ENCODE peak calls at places on chromosomes 5 and 9, in four cellular contexts. K is IMR-90, I is K562, Y is HepG2. V is an unnamed sample.

GRCh38 chr9:8649807-8650206 is 850.2 kb upstream of the DMAC1 start:
- DNase-seq in K (no peak), I (no peak), Y (no peak), V (no peak)

GRCh38 chr5:169091396-169091980 is 209.5 kb downstream of the SLIT3 start:
- DNase-seq in K (no peak), I (no peak), Y (no peak), V (no peak)

GRCh38 chr9:129879103-129879699 is 43.9 kb downstream of the USP20 start:
- DNase-seq in K (no peak), I (peak), Y (no peak), V (no peak)

GRCh38 chr5:150305577-150305976 is 2.9 kb upstream of the ARSI start:
- DNase-seq in K (no peak), I (no peak), Y (no peak), V (no peak)

GRCh38 chr5:14552017-14552416 is 29.6 kb upstream of the OTULINL start:
- DNase-seq in K (no peak), I (no peak), Y (no peak), V (no peak)

GRCh38 chr5:10863763-10864383 is 102.8 kb upstream of the DAP start:
- DNase-seq in K (peak), I (peak), Y (peak), V (peak)

GRCh38 chr9:134165357-134166315 is 1.3 kb upstream of the RNU6ATAC start:
- DNase-seq in K (peak), I (peak), Y (no peak), V (no peak)

GRCh38 chr5:40481226-40481625 is 198.5 kb upstream of the PTGER4 start:
- DNase-seq in K (peak), I (no peak), Y (no peak), V (no peak)

GRCh38 chr5:125476888-125477585 is 730.6 kb upstream of the ZNF608 start:
- DNase-seq in K (peak), I (no peak), Y (no peak), V (no peak)

GRCh38 chr5:177426566-177427210 is at the start of gene GRK6:
- DNase-seq in K (no peak), I (peak), Y (no peak), V (peak)

GRCh38 chr5:107557051-107557658 is 113.6 kb downstream of the EFNA5 start:
- DNase-seq in K (no peak), I (no peak), Y (no peak), V (peak)

GRCh38 chr5:34657550-34657921 is 1.4 kb downstream of the RAI14 start:
- DNase-seq in K (peak), I (no peak), Y (peak), V (peak)

GRCh38 chr9:70229026-70229425 is 29.8 kb upstream of the SMC5 start:
- DNase-seq in K (no peak), I (no peak), Y (no peak), V (no peak)

GRCh38 chr9:14960881-14961280 is 50.7 kb upstream of the FREM1 start:
- DNase-seq in K (no peak), I (no peak), Y (no peak), V (no peak)

GRCh38 chr9:135515083-135515511 is 6.1 kb upstream of the LCN1 start:
- DNase-seq in K (no peak), I (no peak), Y (no peak), V (no peak)

GRCh38 chr5:157370967-157371366 is 89.0 kb upstream of the NIPAL4 start:
- DNase-seq in K (peak), I (no peak), Y (no peak), V (no peak)

GRCh38 chr9:128992995-128993394 is 35.1 kb downstream of the SH3GLB2 start:
- DNase-seq in K (no peak), I (no peak), Y (no peak), V (peak)

GRCh38 chr5:179777909-179778308 is 15.9 kb upstream of the LTC4S start:
- DNase-seq in K (no peak), I (no peak), Y (no peak), V (no peak)

GRCh38 chr5:1685076-1685475 is 114.6 kb downstream of the MRPL36 start:
- DNase-seq in K (no peak), I (no peak), Y (no peak), V (no peak)

GRCh38 chr5:6583049-6583880 is 49.6 kb downstream of the NSUN2 start:
- DNase-seq in K (no peak), I (peak), Y (no peak), V (no peak)

GRCh38 chr9:95513722-95514121 is 3.0 kb downstream of the PTCH1 start:
- DNase-seq in K (no peak), I (no peak), Y (no peak), V (no peak)

GRCh38 chr5:4924581-4924980 is 215.5 kb upstream of the ADAMTS16 start:
- DNase-seq in K (no peak), I (no peak), Y (no peak), V (no peak)

GRCh38 chr5:155906046-155906445 is 420.9 kb upstream of the SGCD start:
- DNase-seq in K (no peak), I (no peak), Y (no peak), V (no peak)

GRCh38 chr5:82160948-82161347 is 117.2 kb downstream of the RPS23 start:
- DNase-seq in K (no peak), I (no peak), Y (no peak), V (no peak)

GRCh38 chr5:126139773-126140172 is 283.4 kb upstream of the GRAMD2B start:
- DNase-seq in K (peak), I (no peak), Y (no peak), V (no peak)

GRCh38 chr9:128005938-128006337 is 25.1 kb upstream of the EEIG1 start:
- DNase-seq in K (no peak), I (no peak), Y (peak), V (no peak)

GRCh38 chr9:134258828-134259546 is 67.3 kb upstream of the RXRA start:
- DNase-seq in K (no peak), I (no peak), Y (peak), V (no peak)

GRCh38 chr9:113380869-113381378 is 4.1 kb upstream of the HDHD3 start:
- DNase-seq in K (no peak), I (no peak), Y (no peak), V (no peak)
- TF ChIP-seq MAFK in K (peak), I (peak), Y (peak), V (peak)

DNA sequence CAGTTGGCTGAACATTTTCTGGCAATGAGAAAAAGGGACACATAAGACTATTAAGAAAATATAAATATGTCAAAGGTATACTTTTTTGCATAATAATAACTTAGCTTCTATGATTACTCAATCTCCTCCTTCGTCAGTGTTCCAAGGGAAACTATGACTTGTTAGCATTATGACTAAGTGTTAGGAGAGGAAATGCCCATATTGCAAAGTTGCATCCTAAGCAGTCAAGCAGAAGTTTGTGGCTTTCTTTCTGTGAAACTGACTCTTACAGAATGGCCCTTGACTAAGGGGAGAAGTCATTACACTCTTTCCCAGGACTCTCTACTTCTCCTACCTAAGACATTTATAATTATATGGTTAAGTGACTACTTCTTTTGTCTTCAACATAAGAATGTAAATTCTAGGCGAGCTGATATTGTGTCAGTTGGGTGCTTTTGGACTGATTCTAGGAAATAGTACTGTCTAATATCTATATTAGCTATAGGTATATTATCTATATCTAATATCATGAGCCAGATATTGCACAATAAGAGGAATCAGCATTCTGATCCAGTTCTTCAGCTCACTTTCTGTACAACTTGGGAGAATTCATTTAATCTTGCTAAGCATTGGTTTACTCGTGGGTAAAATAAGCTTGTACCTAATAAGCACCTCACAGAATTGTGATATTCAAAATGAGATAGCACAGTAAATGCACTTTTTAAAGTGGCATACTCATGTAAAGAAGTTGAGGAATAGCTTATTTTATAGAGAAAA is 16.4 kb upstream of the SPINK6 start:
- DNase-seq in K (peak), I (no peak), Y (no peak), V (no peak)
- TF ChIP-seq MAZ in K (no peak), I (no peak), Y (no peak), V (no peak)

GRCh38 chr5:74464512-74465209 is 175.9 kb downstream of the ENC1 start:
- DNase-seq in K (peak), I (no peak), Y (no peak), V (no peak)

GRCh38 chr5:74471875-74472274 is 168.7 kb downstream of the ENC1 start:
- DNase-seq in K (peak), I (no peak), Y (no peak), V (no peak)

GRCh38 chr5:74465724-74466123 is 174.8 kb downstream of the ENC1 start:
- DNase-seq in K (no peak), I (no peak), Y (no peak), V (no peak)

GRCh38 chr5:74469234-74469972 is 171.1 kb downstream of the ENC1 start:
- DNase-seq in K (no peak), I (no peak), Y (no peak), V (no peak)

DNA sequence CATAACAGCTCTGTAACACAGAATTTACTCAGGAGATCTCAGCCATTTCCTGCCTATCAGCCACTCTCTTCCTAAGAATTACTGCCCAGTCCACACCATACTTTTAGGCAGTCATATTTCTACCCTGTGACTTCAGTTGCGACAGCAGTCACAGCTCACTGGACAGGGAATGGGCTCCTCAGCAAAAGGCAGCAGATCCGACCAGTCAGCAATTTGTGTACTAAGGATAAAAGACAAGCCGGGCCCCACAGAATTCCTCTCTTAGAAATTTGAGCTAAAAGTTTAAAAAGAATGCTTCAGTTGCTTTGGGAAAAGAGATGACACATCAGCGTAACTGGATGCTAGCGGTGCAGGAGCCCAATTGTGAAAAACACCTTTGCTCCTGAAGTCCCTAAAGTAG is 172.1 kb downstream of the ENC1 start:
- DNase-seq in K (no peak), I (no peak), Y (no peak), V (no peak)
- TF ChIP-seq MAFK in K (peak), I (peak), Y (peak), V (peak)

GRCh38 chr9:107635803-107636174 is 146.2 kb upstream of the KLF4 start:
- DNase-seq in K (no peak), I (no peak), Y (no peak), V (no peak)
- TF ChIP-seq MAZ in K (no peak), I (no peak), Y (no peak), V (no peak)

GRCh38 chr5:76084496-76085285 is 1.5 kb downstream of the SV2C start:
- DNase-seq in K (no peak), I (peak), Y (no peak), V (no peak)

GRCh38 chr5:76085286-76085579 is 2.0 kb downstream of the SV2C start:
- DNase-seq in K (no peak), I (no peak), Y (no peak), V (no peak)

GRCh38 chr5:76082790-76083554 is at the start of gene SV2C:
- DNase-seq in K (no peak), I (no peak), Y (no peak), V (peak)

GRCh38 chr5:76083555-76084495 is 642 bp downstream of the SV2C start:
- DNase-seq in K (no peak), I (no peak), Y (no peak), V (no peak)

DNA sequence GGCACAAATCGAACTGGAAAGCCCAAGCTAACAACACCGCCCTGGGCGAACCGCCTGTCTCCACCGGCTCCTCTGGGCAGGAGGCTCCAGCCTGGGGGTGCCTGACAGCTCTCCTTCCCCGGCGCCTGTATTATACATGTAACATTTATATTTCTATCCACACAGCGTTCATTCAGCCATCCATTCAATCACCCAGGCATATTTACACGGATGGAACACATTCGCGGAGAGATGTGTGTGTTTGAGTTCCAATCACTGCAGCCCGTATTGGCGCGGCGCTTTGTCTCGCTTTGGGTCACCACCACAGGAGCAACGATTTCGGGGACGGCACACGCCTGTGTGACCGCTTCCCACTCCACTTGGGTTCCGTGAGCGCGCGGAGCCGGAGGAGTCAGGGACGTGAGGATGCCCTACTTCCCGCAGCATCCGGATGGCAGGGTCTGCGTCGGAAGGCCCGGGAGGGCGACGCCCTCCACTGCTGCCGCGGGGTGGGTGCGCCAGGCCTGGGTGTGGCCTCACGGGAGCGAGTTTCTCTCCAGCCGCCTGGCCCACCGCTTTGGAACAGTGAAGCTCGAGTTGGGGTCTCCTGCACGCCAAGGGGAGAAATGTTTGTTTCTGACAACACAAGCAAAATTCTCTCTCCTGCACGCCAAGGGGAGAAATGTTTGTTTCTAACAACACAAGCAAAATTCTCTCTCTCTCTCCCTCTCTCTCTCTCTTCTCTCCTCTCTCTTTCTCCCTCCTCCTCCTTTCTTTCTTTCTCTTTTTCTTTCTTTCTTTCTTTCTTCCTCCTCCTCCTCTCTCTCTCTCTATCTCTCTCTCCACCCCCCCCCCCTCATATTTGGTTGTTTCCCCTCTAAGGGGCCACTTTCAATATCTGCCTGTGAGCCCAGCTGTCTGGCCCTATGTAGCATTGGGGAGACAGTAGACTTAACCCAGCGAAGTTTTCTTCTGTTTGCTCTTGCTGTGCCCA is 1.1 kb upstream of the SV2C start:
- DNase-seq in K (no peak), I (no peak), Y (no peak), V (no peak)
- TF ChIP-seq MAFK in K (no peak), I (no peak), Y (no peak), V (no peak)

GRCh38 chr9:108762348-108763055 is 93.3 kb downstream of the ACTL7B start:
- DNase-seq in K (no peak), I (no peak), Y (no peak), V (no peak)
- TF ChIP-seq MAZ in K (no peak), I (no peak), Y (no peak), V (no peak)

DNA sequence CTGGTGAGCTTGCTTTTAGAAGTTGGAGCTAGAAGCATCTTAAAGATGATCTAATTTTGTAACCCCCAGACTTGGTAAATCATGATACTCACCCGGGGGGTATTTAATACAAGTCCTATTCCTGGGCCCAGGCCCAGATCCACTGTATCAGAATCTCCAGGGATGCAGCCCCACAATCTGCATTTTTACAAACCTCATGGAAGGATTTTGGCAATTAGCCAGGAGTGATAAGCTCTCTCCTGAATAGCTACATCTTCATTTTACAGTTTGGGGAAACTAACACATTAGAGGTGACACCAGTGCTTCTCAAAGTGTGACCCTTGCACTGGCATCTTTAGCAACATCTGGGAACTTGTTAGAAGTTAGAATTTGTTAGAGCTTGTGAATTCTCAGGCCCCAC is 31.2 kb upstream of the OTP start:
- DNase-seq in K (no peak), I (no peak), Y (no peak), V (no peak)
- TF ChIP-seq MAFK in K (no peak), I (no peak), Y (no peak), V (no peak)

GRCh38 chr5:65066385-65066784 is 297.7 kb downstream of the CWC27 start:
- DNase-seq in K (no peak), I (no peak), Y (no peak), V (no peak)
- TF ChIP-seq MAZ in K (no peak), I (no peak), Y (no peak), V (no peak)

GRCh38 chr5:148740966-148741742 is 85.3 kb upstream of the ADRB2 start:
- DNase-seq in K (peak), I (peak), Y (peak), V (peak)
- TF ChIP-seq MAFK in K (peak), I (peak), Y (no peak), V (peak)